ENCODE peak calls at places on chromosomes 2 and 18, in seven cellular contexts. One of them, this sample, is unnamed.

GRCh38 chr2:5932556-5933469 is 240.6 kb downstream of the SOX11 start:
- DNase-seq in EL: no peak
- DNase-seq in myocyte: no peak
- DNase-seq in AG20443: no peak
- DNase-seq in neuronal stem cell: no peak
- DNase-seq in NCI-H526 treated with DMSO at 0.1 percent for 48 hours: no peak
- DNase-seq in anterior cingulate cortex: peak; percentile 83
- DNase-seq in this sample: no peak

GRCh38 chr2:240597419-240598181 is 11.1 kb downstream of the CAPN10 start:
- DNase-seq in anterior cingulate cortex: no peak
- DNase-seq in AG20443: no peak
- DNase-seq in neuronal stem cell: no peak
- DNase-seq in NCI-H526 treated with DMSO at 0.1 percent for 48 hours: no peak
- DNase-seq in EL: no peak
- DNase-seq in myocyte: no peak
- DNase-seq in this sample: no peak

GRCh38 chr2:54665436-54665856 is 58.0 kb upstream of the EML6 start:
- DNase-seq in NCI-H526 treated with DMSO at 0.1 percent for 48 hours: peak; percentile 27
- DNase-seq in AG20443: no peak
- DNase-seq in neuronal stem cell: peak; percentile 49
- DNase-seq in EL: peak; percentile 57
- DNase-seq in anterior cingulate cortex: no peak
- DNase-seq in myocyte: peak; percentile 75
- DNase-seq in this sample: no peak

GRCh38 chr2:168030862-168031624 is 216.4 kb downstream of the STK39 start:
- DNase-seq in AG20443: peak; percentile 70
- DNase-seq in neuronal stem cell: no peak
- DNase-seq in NCI-H526 treated with DMSO at 0.1 percent for 48 hours: no peak
- DNase-seq in myocyte: peak; percentile 55
- DNase-seq in anterior cingulate cortex: no peak
- DNase-seq in EL: peak; percentile 83
- DNase-seq in this sample: no peak

GRCh38 chr2:45595724-45596435 is 15.2 kb downstream of the SRBD1 start:
- DNase-seq in anterior cingulate cortex: peak; percentile 15
- DNase-seq in AG20443: peak; percentile 71
- DNase-seq in EL: peak; percentile 86
- DNase-seq in neuronal stem cell: no peak
- DNase-seq in myocyte: peak; percentile 83
- DNase-seq in NCI-H526 treated with DMSO at 0.1 percent for 48 hours: no peak
- DNase-seq in this sample: no peak

GRCh38 chr2:186544255-186544675 is 45.6 kb upstream of the ITGAV start:
- DNase-seq in AG20443: peak; percentile 42
- DNase-seq in neuronal stem cell: peak; percentile 52
- DNase-seq in NCI-H526 treated with DMSO at 0.1 percent for 48 hours: no peak
- DNase-seq in myocyte: peak; percentile 74
- DNase-seq in EL: peak; percentile 93
- DNase-seq in anterior cingulate cortex: no peak
- DNase-seq in this sample: no peak

GRCh38 chr2:8506771-8507170 is 175.1 kb upstream of the ID2 start:
- DNase-seq in AG20443: no peak
- DNase-seq in anterior cingulate cortex: no peak
- DNase-seq in neuronal stem cell: no peak
- DNase-seq in myocyte: no peak
- DNase-seq in NCI-H526 treated with DMSO at 0.1 percent for 48 hours: peak; percentile 92
- DNase-seq in EL: no peak
- DNase-seq in this sample: no peak

GRCh38 chr2:38037757-38038615 is 38.0 kb downstream of the CYP1B1 start:
- DNase-seq in AG20443: peak; percentile 74
- DNase-seq in EL: peak; percentile 62
- DNase-seq in anterior cingulate cortex: peak; percentile 38
- DNase-seq in neuronal stem cell: peak; percentile 41
- DNase-seq in myocyte: peak; percentile 67
- DNase-seq in NCI-H526 treated with DMSO at 0.1 percent for 48 hours: no peak
- DNase-seq in this sample: no peak

GRCh38 chr18:77134611-77135010 is 2.0 kb upstream of the MBP start:
- DNase-seq in neuronal stem cell: no peak
- DNase-seq in AG20443: no peak
- DNase-seq in NCI-H526 treated with DMSO at 0.1 percent for 48 hours: no peak
- DNase-seq in anterior cingulate cortex: no peak
- DNase-seq in EL: no peak
- DNase-seq in myocyte: no peak
- DNase-seq in this sample: no peak

GRCh38 chr18:79392226-79392625 is 3.5 kb upstream of the NFATC1 start:
- DNase-seq in NCI-H526 treated with DMSO at 0.1 percent for 48 hours: no peak
- DNase-seq in anterior cingulate cortex: no peak
- DNase-seq in neuronal stem cell: no peak
- DNase-seq in myocyte: no peak
- DNase-seq in AG20443: no peak
- DNase-seq in EL: no peak
- DNase-seq in this sample: no peak

GRCh38 chr2:122019729-122020128 is 264.3 kb downstream of the TSN start:
- DNase-seq in neuronal stem cell: no peak
- DNase-seq in myocyte: no peak
- DNase-seq in anterior cingulate cortex: peak; percentile 30
- DNase-seq in AG20443: no peak
- DNase-seq in NCI-H526 treated with DMSO at 0.1 percent for 48 hours: no peak
- DNase-seq in EL: no peak
- DNase-seq in this sample: no peak

GRCh38 chr2:58939388-58939787 is 698.3 kb upstream of the FANCL start:
- DNase-seq in neuronal stem cell: no peak
- DNase-seq in AG20443: peak; percentile 41
- DNase-seq in NCI-H526 treated with DMSO at 0.1 percent for 48 hours: no peak
- DNase-seq in EL: peak; percentile 83
- DNase-seq in myocyte: no peak
- DNase-seq in anterior cingulate cortex: no peak
- DNase-seq in this sample: no peak

GRCh38 chr2:230614913-230615332 is 97.7 kb upstream of the CAB39 start:
- DNase-seq in EL: no peak
- DNase-seq in neuronal stem cell: no peak
- DNase-seq in myocyte: no peak
- DNase-seq in anterior cingulate cortex: no peak
- DNase-seq in AG20443: no peak
- DNase-seq in NCI-H526 treated with DMSO at 0.1 percent for 48 hours: no peak
- DNase-seq in this sample: no peak

GRCh38 chr2:15352363-15352762 is 208.8 kb downstream of the NBAS start:
- DNase-seq in NCI-H526 treated with DMSO at 0.1 percent for 48 hours: no peak
- DNase-seq in EL: no peak
- DNase-seq in myocyte: no peak
- DNase-seq in anterior cingulate cortex: no peak
- DNase-seq in AG20443: no peak
- DNase-seq in neuronal stem cell: no peak
- DNase-seq in this sample: no peak

GRCh38 chr2:42931147-42931817 is 138.9 kb upstream of the HAAO start:
- DNase-seq in NCI-H526 treated with DMSO at 0.1 percent for 48 hours: no peak
- DNase-seq in EL: no peak
- DNase-seq in neuronal stem cell: no peak
- DNase-seq in anterior cingulate cortex: no peak
- DNase-seq in AG20443: no peak
- DNase-seq in myocyte: peak; percentile 33
- DNase-seq in this sample: no peak

GRCh38 chr2:112621792-112622527 is 23.8 kb upstream of the SLC20A1 start:
- DNase-seq in anterior cingulate cortex: no peak
- DNase-seq in EL: peak; percentile 65
- DNase-seq in myocyte: no peak
- DNase-seq in AG20443: no peak
- DNase-seq in NCI-H526 treated with DMSO at 0.1 percent for 48 hours: no peak
- DNase-seq in neuronal stem cell: no peak
- DNase-seq in this sample: no peak

GRCh38 chr2:23375448-23375847 is 9.5 kb upstream of the KLHL29 start:
- DNase-seq in EL: peak; percentile 20
- DNase-seq in AG20443: no peak
- DNase-seq in NCI-H526 treated with DMSO at 0.1 percent for 48 hours: peak; percentile 38
- DNase-seq in anterior cingulate cortex: no peak
- DNase-seq in myocyte: no peak
- DNase-seq in neuronal stem cell: no peak
- DNase-seq in this sample: no peak

GRCh38 chr2:158740591-158740990 is 54.5 kb upstream of the DAPL1 start:
- DNase-seq in myocyte: no peak
- DNase-seq in NCI-H526 treated with DMSO at 0.1 percent for 48 hours: no peak
- DNase-seq in neuronal stem cell: no peak
- DNase-seq in AG20443: no peak
- DNase-seq in EL: peak; percentile 86
- DNase-seq in anterior cingulate cortex: no peak
- DNase-seq in this sample: no peak

GRCh38 chr2:120436460-120436739 is 90.5 kb downstream of the INHBB start:
- DNase-seq in NCI-H526 treated with DMSO at 0.1 percent for 48 hours: no peak
- DNase-seq in myocyte: peak; percentile 65
- DNase-seq in neuronal stem cell: no peak
- DNase-seq in AG20443: peak; percentile 55
- DNase-seq in EL: peak; percentile 34
- DNase-seq in anterior cingulate cortex: no peak
- DNase-seq in this sample: no peak

GRCh38 chr2:55999790-56000189 is 76.2 kb upstream of the EFEMP1 start:
- DNase-seq in AG20443: peak; percentile 29
- DNase-seq in EL: no peak
- DNase-seq in NCI-H526 treated with DMSO at 0.1 percent for 48 hours: no peak
- DNase-seq in neuronal stem cell: no peak
- DNase-seq in anterior cingulate cortex: no peak
- DNase-seq in myocyte: no peak
- DNase-seq in this sample: no peak

GRCh38 chr18:39913790-39914366 is 2041.2 kb upstream of the PIK3C3 start:
- DNase-seq in NCI-H526 treated with DMSO at 0.1 percent for 48 hours: no peak
- DNase-seq in AG20443: no peak
- DNase-seq in EL: no peak
- DNase-seq in anterior cingulate cortex: no peak
- DNase-seq in neuronal stem cell: no peak
- DNase-seq in myocyte: no peak
- DNase-seq in this sample: no peak

GRCh38 chr2:70133521-70134348 is 46.5 kb downstream of the PCBP1 start:
- DNase-seq in anterior cingulate cortex: no peak
- DNase-seq in NCI-H526 treated with DMSO at 0.1 percent for 48 hours: no peak
- DNase-seq in EL: no peak
- DNase-seq in neuronal stem cell: no peak
- DNase-seq in AG20443: no peak
- DNase-seq in myocyte: no peak
- DNase-seq in this sample: no peak

GRCh38 chr2:9721346-9721745 is 90.5 kb upstream of the YWHAQ start:
- DNase-seq in anterior cingulate cortex: no peak
- DNase-seq in myocyte: no peak
- DNase-seq in EL: no peak
- DNase-seq in AG20443: no peak
- DNase-seq in NCI-H526 treated with DMSO at 0.1 percent for 48 hours: no peak
- DNase-seq in neuronal stem cell: no peak
- DNase-seq in this sample: no peak

GRCh38 chr2:129396980-129397599 is 582.4 kb upstream of the RAB6C start:
- DNase-seq in neuronal stem cell: peak; percentile 35
- DNase-seq in anterior cingulate cortex: peak; percentile 37
- DNase-seq in NCI-H526 treated with DMSO at 0.1 percent for 48 hours: peak; percentile 29
- DNase-seq in EL: no peak
- DNase-seq in AG20443: no peak
- DNase-seq in myocyte: no peak
- DNase-seq in this sample: no peak

GRCh38 chr2:196160101-196160500 is 11.3 kb downstream of the STK17B start:
- DNase-seq in NCI-H526 treated with DMSO at 0.1 percent for 48 hours: no peak
- DNase-seq in neuronal stem cell: no peak
- DNase-seq in myocyte: peak; percentile 91
- DNase-seq in anterior cingulate cortex: no peak
- DNase-seq in EL: peak; percentile 90
- DNase-seq in AG20443: peak; percentile 78
- DNase-seq in this sample: no peak

GRCh38 chr2:42200534-42201227 is 31.5 kb downstream of the EML4 start:
- DNase-seq in myocyte: peak; percentile 38
- DNase-seq in neuronal stem cell: no peak
- DNase-seq in EL: peak; percentile 77
- DNase-seq in AG20443: peak; percentile 24
- DNase-seq in NCI-H526 treated with DMSO at 0.1 percent for 48 hours: no peak
- DNase-seq in anterior cingulate cortex: no peak
- DNase-seq in this sample: no peak

GRCh38 chr2:31049913-31050588 is 88.2 kb downstream of the GALNT14 start:
- DNase-seq in myocyte: no peak
- DNase-seq in neuronal stem cell: no peak
- DNase-seq in AG20443: no peak
- DNase-seq in anterior cingulate cortex: no peak
- DNase-seq in NCI-H526 treated with DMSO at 0.1 percent for 48 hours: no peak
- DNase-seq in EL: no peak
- DNase-seq in this sample: no peak

GRCh38 chr18:6837904-6838303 is 108.4 kb downstream of the ARHGAP28 start:
- DNase-seq in AG20443: no peak
- DNase-seq in EL: no peak
- DNase-seq in neuronal stem cell: no peak
- DNase-seq in anterior cingulate cortex: no peak
- DNase-seq in myocyte: no peak
- DNase-seq in NCI-H526 treated with DMSO at 0.1 percent for 48 hours: no peak
- DNase-seq in this sample: no peak

GRCh38 chr2:230068658-230069080 is at the start of gene SLC16A14:
- DNase-seq in AG20443: no peak
- DNase-seq in anterior cingulate cortex: peak; percentile 30
- DNase-seq in myocyte: peak; percentile 13
- DNase-seq in neuronal stem cell: peak; percentile 36
- DNase-seq in NCI-H526 treated with DMSO at 0.1 percent for 48 hours: peak; percentile 14
- DNase-seq in EL: peak; percentile 31
- DNase-seq in this sample: no peak

GRCh38 chr2:176490061-176490861 is 221.0 kb downstream of the MTX2 start:
- DNase-seq in myocyte: peak; percentile 87
- DNase-seq in EL: peak; percentile 47
- DNase-seq in AG20443: no peak
- DNase-seq in neuronal stem cell: peak; percentile 36
- DNase-seq in NCI-H526 treated with DMSO at 0.1 percent for 48 hours: no peak
- DNase-seq in anterior cingulate cortex: peak; percentile 4
- DNase-seq in this sample: no peak

GRCh38 chr2:71801969-71802368 is 345.7 kb downstream of the CYP26B1 start:
- DNase-seq in myocyte: peak; percentile 73
- DNase-seq in EL: peak; percentile 69
- DNase-seq in NCI-H526 treated with DMSO at 0.1 percent for 48 hours: no peak
- DNase-seq in AG20443: peak; percentile 83
- DNase-seq in neuronal stem cell: peak; percentile 30
- DNase-seq in anterior cingulate cortex: peak; percentile 70
- DNase-seq in this sample: no peak

GRCh38 chr2:169509230-169509917 is at the start of gene KLHL41:
- DNase-seq in neuronal stem cell: no peak
- DNase-seq in AG20443: peak; percentile 11
- DNase-seq in NCI-H526 treated with DMSO at 0.1 percent for 48 hours: no peak
- DNase-seq in anterior cingulate cortex: no peak
- DNase-seq in myocyte: peak; percentile 98
- DNase-seq in EL: peak; percentile 28
- DNase-seq in this sample: no peak

GRCh38 chr2:56474412-56475158 is 290.8 kb downstream of the CCDC85A start:
- DNase-seq in myocyte: peak; percentile 58
- DNase-seq in EL: peak; percentile 62
- DNase-seq in neuronal stem cell: no peak
- DNase-seq in anterior cingulate cortex: no peak
- DNase-seq in NCI-H526 treated with DMSO at 0.1 percent for 48 hours: peak; percentile 6
- DNase-seq in AG20443: peak; percentile 14
- DNase-seq in this sample: no peak

GRCh38 chr2:29446852-29447251 is 331.6 kb downstream of the CLIP4 start:
- DNase-seq in NCI-H526 treated with DMSO at 0.1 percent for 48 hours: no peak
- DNase-seq in neuronal stem cell: no peak
- DNase-seq in AG20443: peak; percentile 30
- DNase-seq in myocyte: peak; percentile 48
- DNase-seq in anterior cingulate cortex: no peak
- DNase-seq in EL: no peak
- DNase-seq in this sample: no peak

This sample was measured in cortex of kidney.